ENCODE peak calls at places on chromosomes 7 and 10, in seven cellular contexts. One of them, this sample, is unnamed.

GRCh38 chr10:97898429-97898828 is 48.8 kb downstream of the GOLGA7B start:
- DNase-seq in aorta: peak
- DNase-seq in HCT116: no peak
- DNase-seq in lung: no peak
- DNase-seq in AG04450: no peak
- DNase-seq in prostate gland: no peak
- DNase-seq in OCI-LY7: no peak
- DNase-seq in this sample: no peak

GRCh38 chr10:71729023-71729649 is 9.6 kb upstream of the C10orf105 start:
- DNase-seq in aorta: no peak
- DNase-seq in HCT116: no peak
- DNase-seq in lung: peak
- DNase-seq in AG04450: no peak
- DNase-seq in prostate gland: peak
- DNase-seq in OCI-LY7: peak
- DNase-seq in this sample: peak

GRCh38 chr7:82105463-82105862 is 335.6 kb upstream of the HGF start:
- DNase-seq in aorta: no peak
- DNase-seq in HCT116: peak
- DNase-seq in lung: no peak
- DNase-seq in AG04450: peak
- DNase-seq in prostate gland: no peak
- DNase-seq in OCI-LY7: no peak
- DNase-seq in this sample: no peak

GRCh38 chr7:16905300-16906044 is 23.7 kb upstream of the AGR3 start:
- DNase-seq in aorta: no peak
- DNase-seq in HCT116: no peak
- DNase-seq in lung: no peak
- DNase-seq in AG04450: peak
- DNase-seq in prostate gland: no peak
- DNase-seq in OCI-LY7: no peak
- DNase-seq in this sample: no peak

GRCh38 chr10:132130286-132131265 is 56.2 kb upstream of the DPYSL4 start:
- DNase-seq in aorta: peak
- DNase-seq in HCT116: no peak
- DNase-seq in lung: no peak
- DNase-seq in AG04450: no peak
- DNase-seq in prostate gland: no peak
- DNase-seq in OCI-LY7: no peak
- DNase-seq in this sample: no peak

GRCh38 chr7:30559566-30559965 is 35.1 kb upstream of the GARS1 start:
- DNase-seq in aorta: no peak
- DNase-seq in HCT116: no peak
- DNase-seq in lung: no peak
- DNase-seq in AG04450: no peak
- DNase-seq in prostate gland: no peak
- DNase-seq in OCI-LY7: no peak
- DNase-seq in this sample: no peak

GRCh38 chr7:136687693-136688322 is 180.6 kb upstream of the CHRM2 start:
- DNase-seq in aorta: no peak
- DNase-seq in HCT116: no peak
- DNase-seq in lung: no peak
- DNase-seq in AG04450: peak
- DNase-seq in prostate gland: no peak
- DNase-seq in OCI-LY7: peak
- DNase-seq in this sample: no peak

GRCh38 chr7:77327067-77327931 is 88.8 kb downstream of the GSAP start:
- DNase-seq in aorta: no peak
- DNase-seq in HCT116: no peak
- DNase-seq in lung: peak
- DNase-seq in AG04450: peak
- DNase-seq in prostate gland: peak
- DNase-seq in OCI-LY7: no peak
- DNase-seq in this sample: no peak

GRCh38 chr7:117155694-117156093 is 167.2 kb downstream of the WNT2 start:
- DNase-seq in aorta: no peak
- DNase-seq in HCT116: no peak
- DNase-seq in lung: no peak
- DNase-seq in AG04450: no peak
- DNase-seq in prostate gland: no peak
- DNase-seq in OCI-LY7: no peak
- DNase-seq in this sample: no peak

GRCh38 chr10:100209303-100209702 is 20.1 kb downstream of the CHUK start:
- DNase-seq in aorta: no peak
- DNase-seq in HCT116: no peak
- DNase-seq in lung: no peak
- DNase-seq in AG04450: no peak
- DNase-seq in prostate gland: no peak
- DNase-seq in OCI-LY7: no peak
- DNase-seq in this sample: no peak

GRCh38 chr10:59323036-59323459 is 39.3 kb downstream of the FAM13C start:
- DNase-seq in aorta: no peak
- DNase-seq in HCT116: no peak
- DNase-seq in lung: no peak
- DNase-seq in AG04450: no peak
- DNase-seq in prostate gland: peak
- DNase-seq in OCI-LY7: no peak
- DNase-seq in this sample: no peak

GRCh38 chr10:33559105-33559504 is 224.6 kb upstream of the NRP1 start:
- DNase-seq in aorta: no peak
- DNase-seq in HCT116: no peak
- DNase-seq in lung: no peak
- DNase-seq in AG04450: peak
- DNase-seq in prostate gland: no peak
- DNase-seq in OCI-LY7: no peak
- DNase-seq in this sample: no peak

GRCh38 chr10:74542077-74542476 is 284.3 kb upstream of the KAT6B start:
- DNase-seq in aorta: no peak
- DNase-seq in HCT116: no peak
- DNase-seq in lung: peak
- DNase-seq in AG04450: peak
- DNase-seq in prostate gland: no peak
- DNase-seq in OCI-LY7: no peak
- DNase-seq in this sample: no peak

GRCh38 chr10:124827474-124827873 is 25.9 kb downstream of the ABRAXAS2 start:
- DNase-seq in aorta: no peak
- DNase-seq in HCT116: no peak
- DNase-seq in lung: no peak
- DNase-seq in AG04450: no peak
- DNase-seq in prostate gland: no peak
- DNase-seq in OCI-LY7: peak
- DNase-seq in this sample: peak

GRCh38 chr10:5683065-5683464 is 1.6 kb upstream of the TASOR2 start:
- DNase-seq in aorta: no peak
- DNase-seq in HCT116: no peak
- DNase-seq in lung: no peak
- DNase-seq in AG04450: no peak
- DNase-seq in prostate gland: no peak
- DNase-seq in OCI-LY7: no peak
- DNase-seq in this sample: peak

GRCh38 chr7:113216038-113216437 is 97.7 kb upstream of the SMIM30 start:
- DNase-seq in aorta: no peak
- DNase-seq in HCT116: no peak
- DNase-seq in lung: no peak
- DNase-seq in AG04450: no peak
- DNase-seq in prostate gland: no peak
- DNase-seq in OCI-LY7: no peak
- DNase-seq in this sample: no peak

GRCh38 chr10:60975716-60976115 is 31.7 kb upstream of the RHOBTB1 start:
- DNase-seq in aorta: no peak
- DNase-seq in HCT116: no peak
- DNase-seq in lung: no peak
- DNase-seq in AG04450: no peak
- DNase-seq in prostate gland: no peak
- DNase-seq in OCI-LY7: no peak
- DNase-seq in this sample: peak

GRCh38 chr10:114905450-114905849 is 32.5 kb upstream of the TRUB1 start:
- DNase-seq in aorta: no peak
- DNase-seq in HCT116: peak
- DNase-seq in lung: no peak
- DNase-seq in AG04450: no peak
- DNase-seq in prostate gland: no peak
- DNase-seq in OCI-LY7: no peak
- DNase-seq in this sample: no peak

GRCh38 chr10:127976286-127976685 is 69.4 kb downstream of the PTPRE start:
- DNase-seq in aorta: no peak
- DNase-seq in HCT116: no peak
- DNase-seq in lung: no peak
- DNase-seq in AG04450: no peak
- DNase-seq in prostate gland: no peak
- DNase-seq in OCI-LY7: no peak
- DNase-seq in this sample: no peak

GRCh38 chr7:25775999-25776736 is 375.8 kb upstream of the NFE2L3 start:
- DNase-seq in aorta: no peak
- DNase-seq in HCT116: no peak
- DNase-seq in lung: no peak
- DNase-seq in AG04450: no peak
- DNase-seq in prostate gland: no peak
- DNase-seq in OCI-LY7: no peak
- DNase-seq in this sample: no peak

GRCh38 chr10:121154846-121155245 is 303.7 kb downstream of the WDR11 start:
- DNase-seq in aorta: no peak
- DNase-seq in HCT116: no peak
- DNase-seq in lung: no peak
- DNase-seq in AG04450: no peak
- DNase-seq in prostate gland: peak
- DNase-seq in OCI-LY7: no peak
- DNase-seq in this sample: peak

GRCh38 chr7:155166673-155167370 is 96.7 kb downstream of the HTR5A start:
- DNase-seq in aorta: no peak
- DNase-seq in HCT116: peak
- DNase-seq in lung: peak
- DNase-seq in AG04450: peak
- DNase-seq in prostate gland: no peak
- DNase-seq in OCI-LY7: peak
- DNase-seq in this sample: no peak

GRCh38 chr10:86687750-86688149 is 19.4 kb downstream of the LDB3 start:
- DNase-seq in aorta: no peak
- DNase-seq in HCT116: no peak
- DNase-seq in lung: no peak
- DNase-seq in AG04450: peak
- DNase-seq in prostate gland: no peak
- DNase-seq in OCI-LY7: no peak
- DNase-seq in this sample: no peak
- H3K27ac ChIP-seq in aorta: peak
- H3K27ac ChIP-seq in HCT116: no peak
- H3K27ac ChIP-seq in lung: no peak
- H3K27ac ChIP-seq in AG04450: peak
- H3K27ac ChIP-seq in prostate gland: no peak
- H3K27ac ChIP-seq in OCI-LY7: no peak
- H3K27ac ChIP-seq in this sample: peak

DNA sequence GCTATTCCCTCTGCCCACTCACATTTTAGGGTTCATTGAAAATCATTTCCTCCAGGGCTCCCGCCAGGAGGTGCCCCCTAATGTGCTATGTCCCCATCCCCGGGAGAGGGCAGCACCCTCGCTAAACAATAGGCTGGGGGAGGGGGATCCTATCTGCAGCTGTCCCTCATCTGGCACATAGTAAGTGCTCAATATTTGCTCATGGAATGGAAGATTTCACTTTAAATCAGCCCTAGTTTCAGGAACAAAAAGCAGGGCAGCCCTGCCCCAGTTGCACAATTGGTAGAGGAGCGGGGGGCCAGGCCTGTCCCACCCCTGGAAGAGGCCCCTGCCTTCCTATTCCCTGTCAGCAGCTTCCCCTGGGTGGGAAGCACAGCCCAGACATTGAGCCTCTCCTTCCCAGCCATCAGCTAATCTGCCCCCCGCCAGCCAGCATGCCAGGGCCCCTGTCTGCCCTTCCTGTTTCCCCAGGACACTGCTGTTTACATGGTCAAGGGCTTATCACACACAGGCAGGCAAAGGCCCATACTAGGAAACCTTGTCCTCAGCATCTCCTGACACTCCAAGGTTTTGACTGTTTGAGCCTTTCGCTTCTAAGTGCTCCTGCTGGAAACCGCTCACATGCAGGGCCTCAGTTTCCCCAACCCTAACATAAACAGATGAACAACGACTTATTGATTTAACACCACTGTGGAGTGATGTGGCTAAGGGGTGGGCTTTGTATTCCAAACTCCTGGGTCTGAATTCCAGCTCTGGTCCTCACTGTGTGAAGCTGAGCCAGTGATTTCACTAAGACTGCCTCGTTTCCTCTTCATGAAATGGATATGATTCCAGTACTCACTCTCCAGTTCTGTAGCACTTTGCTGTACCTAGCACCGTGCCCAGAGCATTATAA is 130.7 kb upstream of the ZMIZ1 start:
- DNase-seq in aorta: no peak
- DNase-seq in HCT116: no peak
- DNase-seq in lung: no peak
- DNase-seq in AG04450: no peak
- DNase-seq in prostate gland: no peak
- DNase-seq in OCI-LY7: peak
- DNase-seq in this sample: no peak
- H3K27ac ChIP-seq in aorta: no peak
- H3K27ac ChIP-seq in HCT116: no peak
- H3K27ac ChIP-seq in lung: peak
- H3K27ac ChIP-seq in AG04450: no peak
- H3K27ac ChIP-seq in prostate gland: no peak
- H3K27ac ChIP-seq in OCI-LY7: no peak
- H3K27ac ChIP-seq in this sample: no peak

DNA sequence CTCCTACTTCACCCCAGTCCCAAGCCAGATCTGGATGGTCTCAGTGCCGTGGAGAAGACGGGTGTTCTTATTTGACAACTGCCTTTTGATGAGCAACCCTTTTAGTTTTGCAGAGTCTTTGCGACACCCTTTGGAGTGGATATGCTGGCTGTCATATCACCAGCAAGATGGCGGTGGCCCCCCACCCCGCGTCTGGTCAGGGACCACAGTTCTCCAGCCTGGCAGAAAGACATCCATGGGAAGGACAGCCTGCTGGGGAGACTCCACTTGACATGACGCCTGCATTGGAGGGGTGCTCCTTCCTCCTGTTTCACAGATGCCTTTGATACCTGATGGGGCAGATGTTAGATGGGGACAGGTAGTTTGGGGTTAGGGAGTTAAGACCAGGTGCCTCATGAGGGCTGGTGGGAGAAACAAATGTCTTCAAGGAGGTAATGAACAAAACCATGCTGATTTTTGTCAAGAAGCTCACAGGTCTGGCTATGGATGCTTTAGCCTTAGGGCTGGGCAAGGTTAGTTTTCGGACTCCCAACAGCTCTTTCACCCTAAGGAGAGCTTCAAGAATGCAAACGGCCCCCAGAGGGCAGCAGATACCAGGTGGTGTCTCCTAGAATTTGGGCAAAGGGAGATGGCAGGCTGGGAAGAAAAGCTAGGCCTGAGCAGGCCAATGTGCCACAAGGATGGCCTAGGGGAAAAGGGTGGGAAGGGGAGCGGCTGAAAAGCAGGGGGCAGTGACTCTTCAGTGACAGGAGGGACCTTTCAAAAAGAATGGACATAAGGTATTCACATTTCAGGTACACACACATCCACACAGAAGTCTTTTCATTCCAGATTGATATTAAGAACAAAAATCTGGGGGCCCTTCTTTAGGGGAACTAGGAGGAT is 95.2 kb downstream of the CLEC2L start:
- DNase-seq in aorta: no peak
- DNase-seq in HCT116: peak
- DNase-seq in lung: peak
- DNase-seq in AG04450: no peak
- DNase-seq in prostate gland: peak
- DNase-seq in OCI-LY7: peak
- DNase-seq in this sample: peak
- H3K27ac ChIP-seq in aorta: no peak
- H3K27ac ChIP-seq in HCT116: no peak
- H3K27ac ChIP-seq in lung: no peak
- H3K27ac ChIP-seq in AG04450: peak
- H3K27ac ChIP-seq in prostate gland: no peak
- H3K27ac ChIP-seq in OCI-LY7: no peak
- H3K27ac ChIP-seq in this sample: no peak

GRCh38 chr10:123157210-123157609 is 3.0 kb downstream of the BUB3 start:
- DNase-seq in aorta: no peak
- DNase-seq in HCT116: no peak
- DNase-seq in lung: no peak
- DNase-seq in AG04450: peak
- DNase-seq in prostate gland: no peak
- DNase-seq in OCI-LY7: no peak
- DNase-seq in this sample: peak
- H3K27ac ChIP-seq in aorta: no peak
- H3K27ac ChIP-seq in HCT116: no peak
- H3K27ac ChIP-seq in lung: no peak
- H3K27ac ChIP-seq in AG04450: no peak
- H3K27ac ChIP-seq in prostate gland: no peak
- H3K27ac ChIP-seq in OCI-LY7: no peak
- H3K27ac ChIP-seq in this sample: no peak